ENCODE peak calls at places on chromosomes 4 and X, in seven cellular contexts. S, Q, E, U, Z, H and M are unnamed samples.

GRCh38 chrX:75673468-75673867 is 111.6 kb downstream of the MAGEE2 start:
- DNase-seq in H (no peak), S (no peak), E (no peak), U (no peak), Q (no peak), Z (no peak), M (no peak)

GRCh38 chr4:121353213-121353612 is 27.6 kb downstream of the QRFPR start:
- DNase-seq in Z (no peak), H (no peak), E (no peak), Q (no peak), U (no peak), S (no peak), M (no peak)

GRCh38 chrX:112642349-112642748 is 37.4 kb downstream of the LHFPL1 start:
- DNase-seq in Z (peak), S (peak), H (peak), E (peak), U (peak), Q (peak), M (peak)

GRCh38 chr4:182969651-182970279 is 52.6 kb upstream of the DCTD start:
- DNase-seq in E (no peak), H (peak), Q (no peak), Z (no peak), S (no peak), U (no peak), M (no peak)

GRCh38 chrX:136200466-136200865 is 50.7 kb downstream of the MAP7D3 start:
- DNase-seq in U (no peak), Z (peak), E (no peak), H (peak), S (peak), Q (peak), M (peak)

GRCh38 chrX:24019448-24019847 is 7.5 kb downstream of the KLHL15 start:
- DNase-seq in S (no peak), E (no peak), H (no peak), Q (no peak), U (no peak), Z (no peak), M (no peak)

GRCh38 chrX:140799216-140799615 is 89.7 kb downstream of the LINC00632 start:
- DNase-seq in E (no peak), H (peak), Z (no peak), S (no peak), Q (no peak), U (no peak), M (no peak)

GRCh38 chrX:136870064-136870463 is 10.5 kb downstream of the RBMX start:
- DNase-seq in U (no peak), Z (no peak), E (no peak), H (no peak), Q (no peak), S (no peak), M (no peak)

GRCh38 chrX:9171841-9172240 is 137.9 kb upstream of the FAM9B start:
- DNase-seq in Q (no peak), Z (no peak), E (no peak), S (no peak), U (no peak), H (peak), M (peak)

GRCh38 chr4:42594880-42595279 is 62.0 kb downstream of the ATP8A1 start:
- DNase-seq in Z (no peak), H (no peak), S (no peak), U (no peak), Q (no peak), E (no peak), M (no peak)

GRCh38 chr4:104487105-104487504 is 7.6 kb downstream of the CXXC4 start:
- DNase-seq in Z (peak), Q (peak), U (peak), S (no peak), H (no peak), E (no peak), M (no peak)

GRCh38 chr4:111323916-111324315 is 701.0 kb upstream of the PITX2 start:
- DNase-seq in S (no peak), H (no peak), Z (no peak), Q (no peak), U (no peak), E (no peak), M (peak)
- H3K27ac ChIP-seq in S (no peak), H (no peak), Z (no peak), Q (no peak), U (no peak), E (no peak), M (peak)

GRCh38 chr4:81470456-81471327 is 1.0 kb downstream of the RASGEF1B start:
- DNase-seq in S (peak), E (no peak), H (peak), Z (peak), Q (peak), U (peak), M (peak)
- TF ChIP-seq EZH2 in S (no peak), E (no peak), H (no peak), Z (no peak), Q (no peak), U (no peak), M (no peak)

GRCh38 chrX:40108959-40109287 is 11.2 kb upstream of the BCOR start:
- DNase-seq in E (no peak), S (peak), Q (peak), U (peak), Z (no peak), H (peak), M (peak)

GRCh38 chrX:40106677-40107290 is 9.0 kb upstream of the BCOR start:
- DNase-seq in E (no peak), H (no peak), S (no peak), U (no peak), Q (peak), Z (no peak), M (peak)

GRCh38 chrX:40107291-40108083 is 9.7 kb upstream of the BCOR start:
- DNase-seq in Z (peak), Q (peak), E (peak), H (peak), U (peak), S (peak), M (peak)

GRCh38 chrX:40109288-40110008 is 11.7 kb upstream of the BCOR start:
- DNase-seq in S (peak), E (no peak), H (no peak), Q (peak), Z (peak), U (peak), M (peak)

DNA sequence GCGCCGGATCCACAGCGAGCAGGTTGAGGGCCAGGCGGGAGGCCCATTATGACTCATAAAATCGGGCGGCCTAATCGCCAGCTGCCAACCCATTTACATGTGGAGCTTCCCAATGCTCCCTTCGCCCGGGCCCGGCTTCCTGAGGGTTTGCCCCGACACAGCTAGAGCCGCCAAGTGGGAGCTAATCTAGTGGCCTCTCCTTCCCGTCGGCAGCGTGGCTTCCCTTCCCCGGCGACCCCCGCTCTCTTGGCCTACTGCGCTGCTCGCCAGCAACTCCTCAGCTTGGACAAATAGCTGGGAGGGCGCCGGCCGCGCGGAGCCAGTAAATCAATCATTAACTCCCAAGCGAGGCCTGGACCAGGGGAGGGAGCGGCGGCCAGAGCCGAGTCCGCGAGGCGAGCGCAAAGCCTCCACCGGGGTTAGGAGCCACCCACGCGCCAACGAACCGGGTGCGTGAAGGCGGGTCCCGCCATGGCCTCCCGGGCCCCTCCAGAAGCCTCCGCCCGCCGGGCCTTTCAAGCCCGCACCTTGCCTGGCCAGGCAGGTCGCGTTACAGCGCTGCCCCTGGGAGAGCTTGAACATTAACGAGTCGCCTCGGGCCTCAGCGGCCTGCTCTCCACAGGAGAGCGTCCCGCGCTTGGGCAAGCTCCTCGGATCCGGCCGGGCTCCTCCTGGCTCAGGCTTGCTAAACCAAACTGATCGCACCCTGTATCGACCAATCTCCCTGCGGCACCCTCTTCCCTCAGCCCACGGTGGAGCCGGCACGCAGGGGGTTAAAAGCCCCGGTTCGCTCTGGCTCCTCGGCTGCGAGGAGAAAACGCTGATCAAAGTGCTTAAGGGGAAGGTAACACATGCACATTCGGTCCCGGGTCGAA is 10.6 kb upstream of the BCOR start:
- DNase-seq in E (no peak), Z (no peak), Q (peak), S (peak), U (peak), H (peak), M (peak)
- TF ChIP-seq EZH2phosphoT487 in E (no peak), Z (no peak), Q (no peak), S (no peak), U (no peak), H (no peak), M (no peak)

DNA sequence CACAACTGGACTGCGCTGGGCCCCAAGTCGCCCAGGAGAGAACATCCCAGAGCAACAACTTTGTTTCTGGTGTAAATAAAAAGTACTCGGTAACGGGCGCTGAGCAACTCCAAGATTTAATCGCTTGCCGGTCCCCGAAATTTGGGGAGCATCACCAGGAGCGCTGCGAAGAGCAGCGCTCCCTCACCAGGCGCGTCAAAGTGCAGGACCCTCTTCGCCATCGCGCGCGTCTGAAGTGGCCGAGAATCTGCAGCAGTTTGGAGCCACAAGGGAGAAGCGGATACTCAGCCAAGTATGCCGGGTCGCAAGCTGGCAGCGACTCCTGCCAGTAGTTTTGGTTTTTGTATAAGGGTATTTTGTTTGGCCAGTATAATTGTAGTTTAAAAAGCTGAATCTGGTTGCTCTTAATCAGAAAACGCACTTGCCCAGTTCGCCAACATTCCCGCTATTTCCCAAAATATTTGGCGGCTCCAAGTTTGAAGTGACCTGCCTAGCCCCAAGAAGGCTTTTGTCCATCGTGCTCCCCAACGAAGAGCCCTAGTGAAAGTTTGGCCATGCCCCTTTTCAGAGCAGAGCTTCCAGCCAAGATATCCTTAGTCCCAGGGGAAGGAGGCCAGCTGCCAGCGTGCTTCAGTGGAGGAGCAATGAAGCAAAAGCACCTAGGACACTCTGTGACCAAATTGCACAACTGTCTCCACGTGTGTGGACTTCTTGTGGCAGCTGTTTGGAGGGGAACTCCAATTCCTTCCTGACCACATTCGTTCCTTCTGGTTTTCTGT is 557 bp upstream of the KDR start:
- DNase-seq in S (peak), Z (no peak), H (no peak), E (no peak), U (no peak), Q (peak), M (peak)
- H3K27ac ChIP-seq in S (no peak), Z (no peak), H (no peak), E (no peak), U (no peak), Q (no peak), M (no peak)

GRCh38 chr4:109560687-109561452 is 824 bp downstream of the MCUB start:
- DNase-seq in H (peak), E (no peak), U (peak), Q (peak), Z (peak), S (peak), M (peak)
- TF ChIP-seq EZH2 in H (no peak), E (no peak), U (no peak), Q (no peak), Z (no peak), S (no peak), M (no peak)

GRCh38 chr4:38846015-38846414 is 10.6 kb downstream of the TLR6 start:
- DNase-seq in Q (no peak), U (no peak), S (no peak), H (no peak), E (no peak), Z (no peak), M (no peak)
- TF ChIP-seq EZH2phosphoT487 in Q (no peak), U (no peak), S (no peak), H (no peak), E (no peak), Z (no peak), M (no peak)

GRCh38 chr4:58761563-58761962 is 1651.4 kb upstream of the IGFBP7 start:
- DNase-seq in H (no peak), S (no peak), E (no peak), Q (no peak), U (no peak), Z (no peak), M (no peak)
- H3K27ac ChIP-seq in H (peak), S (no peak), E (no peak), Q (no peak), U (no peak), Z (no peak), M (no peak)

GRCh38 chr4:152937535-152938236 is 1.6 kb downstream of the FHDC1 start:
- DNase-seq in Q (peak), Z (peak), H (no peak), S (peak), E (no peak), U (peak), M (peak)
- TF ChIP-seq EZH2 in Q (no peak), Z (no peak), H (no peak), S (no peak), E (no peak), U (no peak), M (no peak)

GRCh38 chr4:70746179-70746839 is 24.5 kb downstream of the RUFY3 start:
- DNase-seq in E (no peak), Q (no peak), U (peak), Z (no peak), H (no peak), S (no peak), M (peak)
- TF ChIP-seq EZH2phosphoT487 in E (no peak), Q (no peak), U (no peak), Z (no peak), H (no peak), S (no peak), M (no peak)

DNA sequence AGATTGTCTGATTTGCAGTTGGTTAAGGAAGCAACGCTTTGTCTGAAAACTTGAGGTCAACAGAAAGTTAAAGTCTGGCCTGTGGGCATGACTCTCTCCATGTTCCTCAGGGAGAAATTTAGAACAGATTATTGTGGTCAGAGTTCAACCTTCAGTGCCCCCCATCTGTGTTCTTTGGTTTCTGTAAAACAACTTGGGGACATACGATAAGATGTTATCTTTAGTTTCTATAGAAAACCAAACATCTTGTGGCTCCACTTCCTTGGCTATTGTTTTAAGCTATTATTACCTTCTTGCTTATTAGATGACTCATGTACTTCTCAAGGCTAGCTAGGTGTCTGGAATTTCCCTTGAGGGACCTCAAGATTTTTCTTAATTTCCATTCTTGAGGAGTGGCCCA is 507.7 kb downstream of the PDHA2 start:
- DNase-seq in H (no peak), Z (no peak), E (no peak), Q (no peak), U (no peak), S (no peak), M (no peak)
- H3K27ac ChIP-seq in H (no peak), Z (no peak), E (no peak), Q (no peak), U (no peak), S (no peak), M (no peak)